ENCODE peak calls at places on chromosomes 7 and 10, in nine cellular contexts. T, J, Z, Y, E, X, H, O and N are unnamed samples.
A peak's percentile ranks its signal among the peaks of the same experiment; 100 is the strongest.

GRCh38 chr10:53601260-53601875 is 828.8 kb upstream of the MBL2 start:
- DNase-seq in O (no peak), X (no peak), J (no peak), E (no peak), Y (peak; percentile 70), Z (peak; percentile 40), H (no peak), T (no peak), N (no peak)

GRCh38 chr10:98511861-98512260 is 65.1 kb upstream of the HPS1 start:
- DNase-seq in O (no peak), E (no peak), X (no peak), Z (no peak), Y (no peak), J (no peak), H (no peak), T (no peak), N (no peak)

GRCh38 chr7:55649238-55649637 is 76.9 kb upstream of the VOPP1 start:
- DNase-seq in J (no peak), E (no peak), O (no peak), H (no peak), X (no peak), Z (no peak), T (no peak), Y (no peak), N (no peak)

GRCh38 chr10:119541459-119542356 is 811 bp downstream of the RGS10 start:
- DNase-seq in O (no peak), X (no peak), H (peak; percentile 90), J (peak; percentile 44), E (no peak), Z (no peak), T (no peak), Y (no peak), N (no peak)

GRCh38 chr10:16646474-16647059 is 124.9 kb upstream of the C1QL3 start:
- DNase-seq in X (no peak), Y (no peak), J (no peak), Z (no peak), H (no peak), E (no peak), O (no peak), T (no peak), N (no peak)

GRCh38 chr7:105353752-105354328 is 34.9 kb downstream of the SRPK2 start:
- DNase-seq in O (peak; percentile 74), Z (no peak), X (peak; percentile 34), E (no peak), H (no peak), Y (peak; percentile 43), T (peak; percentile 40), J (no peak), N (no peak)

GRCh38 chr10:102344067-102344466 is 51.4 kb upstream of the NFKB2 start:
- DNase-seq in Y (no peak), Z (no peak), X (no peak), T (peak; percentile 18), O (no peak), H (no peak), E (no peak), J (no peak), N (no peak)

GRCh38 chr10:79400567-79401004 is 44.8 kb downstream of the ZCCHC24 start:
- DNase-seq in E (no peak), O (no peak), Z (peak; percentile 35), J (no peak), Y (no peak), X (peak; percentile 67), T (peak; percentile 45), H (peak; percentile 86), N (peak; percentile 44)

DNA sequence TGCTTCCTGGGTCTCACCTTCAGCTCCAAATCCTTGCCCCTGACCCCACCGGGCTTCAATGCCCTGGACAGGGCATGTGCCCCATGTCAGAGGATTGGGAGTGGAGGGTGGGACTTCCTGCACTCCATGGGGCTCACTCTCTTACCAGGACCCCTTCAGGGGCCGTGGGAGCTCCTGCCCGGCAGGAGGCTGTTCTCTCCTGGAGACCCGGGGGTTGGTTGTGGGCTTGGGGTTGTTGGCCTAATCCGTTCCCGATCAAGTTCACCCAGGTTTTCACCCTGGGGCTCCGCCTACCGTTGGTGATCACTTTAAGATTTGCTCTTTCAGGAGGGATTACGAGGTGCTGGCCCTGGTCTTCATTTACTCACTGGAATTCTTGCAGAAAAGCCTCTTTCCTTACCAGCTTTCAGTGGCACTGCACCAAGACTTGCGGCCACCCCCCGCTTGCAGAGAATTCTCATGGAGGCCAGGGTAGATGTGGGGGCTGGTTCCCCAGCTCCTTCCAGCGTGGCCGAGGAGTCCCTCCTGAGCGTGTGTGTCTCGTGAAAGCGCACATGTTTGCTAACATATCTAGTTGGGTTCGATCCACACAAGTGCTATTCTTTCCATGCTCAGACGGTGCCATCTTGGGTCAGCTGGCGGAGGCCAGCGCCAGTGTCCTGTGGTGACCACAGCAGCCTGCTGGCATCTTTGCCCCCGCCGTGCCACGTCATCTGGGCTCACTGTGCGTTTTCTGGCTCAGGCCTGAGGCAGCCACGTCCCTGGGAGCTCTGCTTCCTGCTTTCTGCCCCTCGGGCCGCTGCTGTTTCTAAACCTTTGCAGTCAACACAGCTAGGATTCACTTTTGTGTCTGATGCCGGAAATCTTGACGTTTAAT is 15.6 kb downstream of the PWWP2B start:
- DNase-seq in T (peak; percentile 90), J (no peak), Z (no peak), O (no peak), X (no peak), H (peak; percentile 70), Y (no peak), E (no peak), N (no peak)
- H3K27ac ChIP-seq in T (peak overlapping the region; percentile 98), J (peak overlapping the region; percentile 53), Z (no peak overlapping the region), O (no peak overlapping the region), X (peak overlapping the region; percentile 66), H (peak overlapping the region; percentile 93), Y (no peak overlapping the region), E (peak overlapping the region; percentile 72), N (no peak overlapping the region)

GRCh38 chr7:44466300-44467216 is 23.9 kb downstream of the NUDCD3 start:
- DNase-seq in O (no peak), T (no peak), H (no peak), J (no peak), X (no peak), E (no peak), Y (peak; percentile 36), Z (no peak), N (no peak)

GRCh38 chr7:44465490-44465889 is 25.0 kb downstream of the NUDCD3 start:
- DNase-seq in H (no peak), O (no peak), X (no peak), E (no peak), Z (no peak), J (no peak), Y (no peak), T (no peak), N (no peak)

GRCh38 chr7:44460325-44460724 is 30.1 kb downstream of the NUDCD3 start:
- DNase-seq in O (no peak), J (no peak), H (no peak), Z (no peak), E (no peak), X (no peak), T (no peak), Y (no peak), N (peak; percentile 52)

GRCh38 chr7:44463169-44463808 is 27.2 kb downstream of the NUDCD3 start:
- DNase-seq in Y (peak; percentile 26), E (no peak), O (no peak), T (no peak), Z (peak; percentile 16), X (no peak), J (no peak), H (no peak), N (no peak)

DNA sequence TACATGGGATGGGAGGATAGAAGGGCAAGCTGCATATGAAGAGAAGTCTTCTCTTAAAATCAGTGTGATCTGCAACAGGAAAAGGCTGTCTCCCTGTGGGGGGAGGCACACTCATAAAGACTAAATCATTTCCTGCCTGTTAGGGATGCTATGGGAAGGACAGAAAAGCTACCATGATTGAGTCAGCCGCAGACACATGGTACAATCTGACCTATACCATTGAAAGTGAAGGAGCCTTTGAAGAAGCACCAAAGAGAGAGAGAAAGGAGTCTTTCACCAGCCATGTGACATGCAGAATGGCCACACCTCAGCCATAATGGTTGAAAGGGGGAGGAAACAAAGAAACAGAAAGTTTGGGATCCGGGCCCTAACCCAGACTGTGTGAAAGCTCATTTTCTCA is 29.1 kb downstream of the NUDCD3 start:
- DNase-seq in E (no peak), Y (peak; percentile 20), Z (no peak), T (no peak), O (no peak), H (no peak), J (no peak), X (no peak), N (no peak)
- H3K27ac ChIP-seq in E (no peak overlapping the region), Y (peak overlapping the region; percentile 49), Z (no peak overlapping the region), T (no peak overlapping the region), O (no peak overlapping the region), H (no peak overlapping the region), J (no peak overlapping the region), X (no peak overlapping the region), N (no peak overlapping the region)

GRCh38 chr7:27166475-27167169 is 1.3 kb upstream of the HOXA9 start:
- DNase-seq in J (no peak), T (no peak), E (no peak), Z (no peak), X (no peak), Y (no peak), H (peak; percentile 56), O (peak; percentile 75), N (no peak)

GRCh38 chr7:27168265-27168947 is 3.1 kb upstream of the HOXA9 start:
- DNase-seq in Y (no peak), E (no peak), X (no peak), H (peak; percentile 69), T (no peak), Z (no peak), J (no peak), O (peak; percentile 90), N (no peak)

GRCh38 chr7:27167170-27167505 is 1.8 kb upstream of the HOXA9 start:
- DNase-seq in T (no peak), O (peak; percentile 79), E (no peak), J (no peak), Z (no peak), X (no peak), H (no peak), Y (no peak), N (no peak)

GRCh38 chr7:27169658-27170493 is 4.2 kb downstream of the HOXA10 start:
- DNase-seq in E (no peak), H (peak; percentile 67), X (no peak), Z (peak; percentile 30), Y (no peak), T (no peak), O (peak; percentile 77), J (no peak), N (no peak)

DNA sequence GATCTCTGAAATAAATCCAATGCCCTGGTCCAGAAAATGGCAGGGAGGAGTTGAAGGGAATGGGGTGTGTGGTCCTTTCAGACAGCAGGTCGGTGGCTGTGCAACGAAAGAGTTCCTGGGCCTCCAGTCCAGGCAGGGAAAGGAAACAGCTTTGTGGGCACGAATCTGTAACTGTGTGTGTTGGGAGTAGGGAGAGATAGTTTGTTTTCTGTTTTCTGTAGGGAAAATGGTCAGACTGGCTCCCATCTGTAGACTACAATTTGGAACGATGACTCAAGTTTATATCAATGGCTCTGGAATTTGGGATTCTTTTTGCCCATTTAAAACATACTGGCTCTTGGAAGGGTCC is 2.6 kb upstream of the HOXA9 start:
- DNase-seq in Y (no peak), E (no peak), X (no peak), T (no peak), Z (no peak), J (no peak), O (peak; percentile 51), H (no peak), N (no peak)
- H3K27ac ChIP-seq in Y (no peak overlapping the region), E (no peak overlapping the region), X (no peak overlapping the region), T (no peak overlapping the region), Z (no peak overlapping the region), J (no peak overlapping the region), O (peak overlapping the region; percentile 97), H (no peak overlapping the region), N (no peak overlapping the region)

DNA sequence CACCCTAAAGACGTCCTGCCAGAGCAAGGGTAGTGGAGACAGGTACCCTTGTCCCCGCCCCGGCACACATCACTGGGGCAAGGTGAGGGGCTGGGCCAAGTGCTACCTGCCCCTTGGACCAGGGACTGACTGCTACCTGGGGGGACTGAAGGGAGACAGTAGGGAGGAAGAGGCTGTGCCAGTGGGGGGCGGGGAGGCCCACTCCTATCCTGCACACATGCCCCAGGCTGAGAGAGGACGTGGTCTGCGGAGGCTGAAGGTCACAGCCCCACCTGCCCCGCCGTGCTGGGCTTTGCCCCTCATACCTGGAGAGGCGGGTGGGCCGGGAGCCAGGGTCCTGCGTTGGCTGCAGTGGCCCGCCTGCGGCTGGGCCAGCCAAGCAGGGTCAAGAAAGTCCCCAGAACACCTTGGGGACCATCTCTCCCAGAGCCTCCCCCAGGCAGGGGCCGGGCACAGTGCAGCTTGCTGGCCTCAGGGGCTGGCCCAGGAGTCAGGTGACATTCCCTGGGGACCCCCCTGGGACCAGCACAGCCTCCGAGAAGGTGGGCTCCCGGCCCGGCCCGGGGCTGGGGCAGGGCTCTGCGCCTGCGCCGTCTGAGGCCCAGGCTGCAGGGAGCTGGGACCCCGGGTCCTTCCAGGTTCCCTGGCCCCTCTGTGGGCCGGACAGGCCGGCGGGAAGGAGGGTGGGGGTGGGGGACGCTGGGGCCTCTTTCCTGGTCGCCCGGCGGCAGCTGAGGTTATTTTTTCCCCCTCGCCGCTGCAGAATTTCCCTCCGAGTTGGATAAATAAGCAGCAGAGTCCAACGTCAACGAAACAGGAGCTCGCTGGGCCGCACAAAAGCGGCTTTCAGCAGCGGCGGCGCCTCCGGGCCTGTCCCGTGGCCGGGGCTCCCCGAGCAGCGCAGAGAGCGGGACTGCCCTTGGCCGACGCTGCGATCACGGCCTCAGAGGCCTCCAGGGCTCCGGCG is 9.8 kb upstream of the FZD9 start:
- DNase-seq in E (no peak), H (peak; percentile 84), Z (no peak), T (no peak), X (no peak), J (no peak), Y (peak; percentile 21), O (no peak), N (no peak)
- H3K27ac ChIP-seq in E (peak overlapping the region; percentile 80), H (no peak overlapping the region), Z (no peak overlapping the region), T (no peak overlapping the region), X (no peak overlapping the region), J (no peak overlapping the region), Y (no peak overlapping the region), O (no peak overlapping the region), N (no peak overlapping the region)